ENCODE peak calls at places on chromosomes 5 and 9, in four cellular contexts. N is activated CD8-positive, alpha-beta T cell treated with anti-CD3 and anti-CD28 coated beads for 36 hours; C is anterior cingulate cortex; M is hypothalamus. G is an unnamed sample.
A peak's percentile ranks its signal among the peaks of the same experiment; 100 is the strongest.

GRCh38 chr5:78540335-78541057 is 108.1 kb downstream of the LHFPL2 start:
- DNase-seq in M (peak; percentile 59), N (no peak), C (peak; percentile 32), G (peak; percentile 45)

GRCh38 chr5:79069488-79070001 is at the start of the genes BHMT2 and DMGDH:
- DNase-seq in C (no peak), M (no peak), N (peak; percentile 18), G (no peak)

GRCh38 chr9:89821081-89821480 is 216.3 kb downstream of the GADD45G start:
- DNase-seq in M (no peak), N (no peak), C (no peak), G (no peak)

GRCh38 chr9:97388721-97389238 is 23.1 kb upstream of the TDRD7 start:
- DNase-seq in M (no peak), C (no peak), N (peak; percentile 74), G (no peak)

GRCh38 chr5:154237376-154237743 is 46.8 kb downstream of the GALNT10 start:
- DNase-seq in C (no peak), M (no peak), N (no peak), G (no peak)

GRCh38 chr5:141941307-141941706 is 16.7 kb downstream of the PCDH12 start:
- DNase-seq in C (no peak), N (no peak), M (no peak), G (peak; percentile 52)

GRCh38 chr5:35026280-35026840 is 21.4 kb downstream of the AGXT2 start:
- DNase-seq in C (no peak), M (no peak), N (no peak), G (no peak)

GRCh38 chr9:136090768-136091581 is 4.1 kb downstream of the NACC2 start:
- DNase-seq in M (no peak), N (peak; percentile 1), C (no peak), G (no peak)

GRCh38 chr5:160133918-160134304 is 14.7 kb upstream of the PWWP2A start:
- DNase-seq in M (no peak), N (no peak), C (no peak), G (no peak)

GRCh38 chr5:37722236-37723146 is 117.3 kb downstream of the GDNF start:
- DNase-seq in M (no peak), N (peak; percentile 73), C (no peak), G (no peak)

GRCh38 chr9:99809586-99810357 is 11.9 kb upstream of the NR4A3 start:
- DNase-seq in N (no peak), M (no peak), C (no peak), G (no peak)

GRCh38 chr5:142323480-142324376 is 1.1 kb downstream of the SPRY4 start:
- DNase-seq in N (no peak), C (no peak), M (no peak), G (no peak)

GRCh38 chr9:13598738-13599137 is 319.2 kb upstream of the MPDZ start:
- DNase-seq in C (no peak), M (no peak), N (no peak), G (no peak)

GRCh38 chr5:97544279-97545077 is 361.4 kb upstream of the RIOK2 start:
- DNase-seq in N (no peak), C (no peak), M (no peak), G (no peak)